ENCODE peak calls at places on chromosomes 6 and 20, in ten cellular contexts. J is CD8-positive, alpha-beta memory T cell; A is A549; Z is HTR-8/SVneo; Q is dermis blood vessel endothelial cell; K is stimulated activated CD8-positive, alpha-beta memory T cell treated with anti-CD3 and anti-CD28 coated beads, Interleukin-2, amount 100 ng/mL, for 1 hour; G is KG1; I is activated T-helper 1 cell treated with anti-CD3 and anti-CD28 coated beads, Interleukin-2, amount 50 U/mL, for 16 hours; E is HT1080; C is cerebellar cortex. T is an unnamed sample.

GRCh38 chr20:43040427-43040826 is 149.3 kb downstream of the PTPRT start:
- DNase-seq in J (no peak), C (no peak), Q (no peak), K (no peak), Z (peak; percentile 19), A (no peak), E (no peak), I (no peak), G (no peak), T (no peak)

GRCh38 chr6:165146456-165146855 is 162.9 kb downstream of the C6orf118 start:
- DNase-seq in A (no peak), J (no peak), E (no peak), Q (no peak), C (no peak), G (no peak), K (no peak), Z (no peak), I (no peak), T (no peak)

GRCh38 chr6:105243487-105243886 is 63.7 kb upstream of the POPDC3 start:
- DNase-seq in C (no peak), Z (no peak), K (no peak), A (no peak), Q (no peak), G (no peak), I (no peak), J (no peak), E (no peak), T (no peak)

GRCh38 chr6:43954311-43955131 is 172.7 kb downstream of the MRPL14 start:
- DNase-seq in G (no peak), E (no peak), J (no peak), C (no peak), A (no peak), Z (no peak), Q (no peak), K (no peak), I (no peak), T (no peak)

GRCh38 chr6:56686429-56686828 is 43.7 kb upstream of the DST start:
- DNase-seq in I (no peak), C (no peak), A (no peak), K (no peak), E (no peak), G (no peak), Q (no peak), J (no peak), Z (no peak), T (no peak)

GRCh38 chr6:44039191-44039719 is 88.0 kb downstream of the MRPL14 start:
- DNase-seq in I (no peak), Z (no peak), C (no peak), J (peak; percentile 27), K (no peak), G (no peak), E (no peak), Q (no peak), A (no peak), T (no peak)

GRCh38 chr6:122620428-122620827 is 10.2 kb downstream of the PKIB start:
- DNase-seq in A (no peak), I (no peak), J (no peak), G (no peak), C (peak; percentile 69), K (no peak), Z (no peak), E (no peak), Q (no peak), T (no peak)

GRCh38 chr6:21310736-21311135 is 282.8 kb upstream of the SOX4 start:
- DNase-seq in K (no peak), I (no peak), C (no peak), A (no peak), Q (no peak), J (no peak), E (no peak), G (no peak), Z (no peak), T (no peak)

GRCh38 chr20:17655286-17655651 is 26.8 kb downstream of the RRBP1 start:
- DNase-seq in J (no peak), I (no peak), Q (no peak), Z (no peak), K (no peak), G (no peak), C (no peak), E (no peak), A (no peak), T (no peak)

GRCh38 chr6:154865291-154865690 is 129.8 kb upstream of the TIAM2 start:
- DNase-seq in G (no peak), A (no peak), I (no peak), Q (peak; percentile 91), C (no peak), E (no peak), J (no peak), Z (no peak), K (no peak), T (no peak)

GRCh38 chr6:34516391-34517324 is 39.5 kb downstream of the SPDEF start:
- DNase-seq in C (no peak), Z (no peak), A (no peak), I (no peak), Q (no peak), K (no peak), J (no peak), G (no peak), E (no peak), T (no peak)

T was measured in cerebellum.